ENCODE peak calls at places on chromosome 5, in five cellular contexts. One of them, this sample, is unnamed.
A peak's percentile ranks its signal among the peaks of the same experiment; 100 is the strongest.

GRCh38 chr5:168092786-168093185 is 198.7 kb upstream of the WWC1 start:
- DNase-seq in epithelial cell of proximal tubule: no peak
- DNase-seq in natural killer cell: no peak
- DNase-seq in HFFc6: no peak
- DNase-seq in fibroblast of pulmonary artery: no peak
- DNase-seq in this sample: no peak

GRCh38 chr5:90602681-90603080 is 44.1 kb downstream of the ADGRV1 start:
- DNase-seq in epithelial cell of proximal tubule: no peak
- DNase-seq in fibroblast of pulmonary artery: no peak
- DNase-seq in natural killer cell: no peak
- DNase-seq in HFFc6: no peak
- DNase-seq in this sample: no peak

GRCh38 chr5:149284501-149284900 is 12.8 kb downstream of the AFAP1L1 start:
- DNase-seq in epithelial cell of proximal tubule: no peak
- DNase-seq in natural killer cell: no peak
- DNase-seq in HFFc6: no peak
- DNase-seq in fibroblast of pulmonary artery: peak; percentile 80
- DNase-seq in this sample: no peak

GRCh38 chr5:108548684-108549596 is 167.0 kb upstream of the FBXL17 start:
- DNase-seq in HFFc6: no peak
- DNase-seq in natural killer cell: no peak
- DNase-seq in fibroblast of pulmonary artery: no peak
- DNase-seq in epithelial cell of proximal tubule: no peak
- DNase-seq in this sample: no peak

GRCh38 chr5:7372399-7372798 is 23.5 kb upstream of the ADCY2 start:
- DNase-seq in epithelial cell of proximal tubule: no peak
- DNase-seq in HFFc6: no peak
- DNase-seq in fibroblast of pulmonary artery: no peak
- DNase-seq in natural killer cell: no peak
- DNase-seq in this sample: no peak

GRCh38 chr5:82162568-82162967 is 115.6 kb downstream of the RPS23 start:
- DNase-seq in fibroblast of pulmonary artery: no peak
- DNase-seq in epithelial cell of proximal tubule: no peak
- DNase-seq in HFFc6: no peak
- DNase-seq in natural killer cell: no peak
- DNase-seq in this sample: no peak

GRCh38 chr5:136225796-136226195 is 32.8 kb upstream of the SMIM32 start:
- DNase-seq in fibroblast of pulmonary artery: no peak
- DNase-seq in epithelial cell of proximal tubule: no peak
- DNase-seq in natural killer cell: no peak
- DNase-seq in HFFc6: no peak
- DNase-seq in this sample: no peak

GRCh38 chr5:33527696-33528095 is 86.9 kb downstream of the TARS1 start:
- DNase-seq in fibroblast of pulmonary artery: no peak
- DNase-seq in epithelial cell of proximal tubule: no peak
- DNase-seq in HFFc6: no peak
- DNase-seq in natural killer cell: no peak
- DNase-seq in this sample: no peak

GRCh38 chr5:41427505-41427904 is 82.9 kb downstream of the PLCXD3 start:
- DNase-seq in natural killer cell: no peak
- DNase-seq in fibroblast of pulmonary artery: no peak
- DNase-seq in HFFc6: no peak
- DNase-seq in epithelial cell of proximal tubule: no peak
- DNase-seq in this sample: no peak

GRCh38 chr5:134465856-134466240 is 54.2 kb upstream of the CDKN2AIPNL start:
- DNase-seq in natural killer cell: peak; percentile 49
- DNase-seq in fibroblast of pulmonary artery: peak; percentile 98
- DNase-seq in HFFc6: peak; percentile 83
- DNase-seq in epithelial cell of proximal tubule: no peak
- DNase-seq in this sample: peak; percentile 68
- TF ChIP-seq CTCF in natural killer cell: no peak
- TF ChIP-seq CTCF in fibroblast of pulmonary artery: no peak
- TF ChIP-seq CTCF in HFFc6: no peak
- TF ChIP-seq CTCF in epithelial cell of proximal tubule: no peak
- TF ChIP-seq CTCF in this sample: no peak

DNA sequence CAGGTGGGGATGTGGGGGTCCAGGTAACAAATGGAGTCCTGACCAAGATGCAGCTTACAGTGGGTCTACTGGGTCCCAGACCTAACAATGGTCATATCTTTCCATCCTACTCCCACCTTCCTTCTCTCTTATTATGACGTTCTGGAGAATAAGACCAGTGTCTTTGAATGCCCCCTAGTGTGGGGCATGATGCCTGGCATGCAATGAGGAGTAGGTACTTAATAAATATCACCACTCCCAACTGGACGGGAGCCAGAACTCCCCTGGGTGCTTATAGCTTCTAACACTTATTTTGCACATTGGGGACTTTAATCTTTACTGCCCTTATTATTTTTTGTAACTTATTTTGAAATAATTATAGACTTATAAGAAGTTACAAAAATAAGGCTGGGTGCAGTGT is 98.2 kb downstream of the NDFIP1 start:
- DNase-seq in natural killer cell: no peak
- DNase-seq in epithelial cell of proximal tubule: no peak
- DNase-seq in fibroblast of pulmonary artery: peak; percentile 13
- DNase-seq in HFFc6: no peak
- DNase-seq in this sample: no peak
- TF ChIP-seq CTCF in natural killer cell: no peak
- TF ChIP-seq CTCF in epithelial cell of proximal tubule: peak; percentile 40
- TF ChIP-seq CTCF in fibroblast of pulmonary artery: no peak
- TF ChIP-seq CTCF in HFFc6: peak; percentile 48
- TF ChIP-seq CTCF in this sample: no peak

GRCh38 chr5:38029431-38030065 is 189.7 kb upstream of the GDNF start:
- DNase-seq in HFFc6: no peak
- DNase-seq in epithelial cell of proximal tubule: no peak
- DNase-seq in natural killer cell: no peak
- DNase-seq in fibroblast of pulmonary artery: no peak
- DNase-seq in this sample: no peak

GRCh38 chr5:38022621-38023020 is 182.8 kb upstream of the GDNF start:
- DNase-seq in epithelial cell of proximal tubule: no peak
- DNase-seq in fibroblast of pulmonary artery: no peak
- DNase-seq in natural killer cell: no peak
- DNase-seq in HFFc6: no peak
- DNase-seq in this sample: no peak

GRCh38 chr5:38023353-38023752 is 183.5 kb upstream of the GDNF start:
- DNase-seq in natural killer cell: no peak
- DNase-seq in fibroblast of pulmonary artery: no peak
- DNase-seq in epithelial cell of proximal tubule: no peak
- DNase-seq in HFFc6: no peak
- DNase-seq in this sample: no peak

GRCh38 chr5:38018011-38018410 is 178.2 kb upstream of the GDNF start:
- DNase-seq in HFFc6: no peak
- DNase-seq in epithelial cell of proximal tubule: no peak
- DNase-seq in natural killer cell: no peak
- DNase-seq in fibroblast of pulmonary artery: no peak
- DNase-seq in this sample: no peak

GRCh38 chr5:38023799-38024198 is 184.0 kb upstream of the GDNF start:
- DNase-seq in epithelial cell of proximal tubule: no peak
- DNase-seq in natural killer cell: no peak
- DNase-seq in fibroblast of pulmonary artery: no peak
- DNase-seq in HFFc6: no peak
- DNase-seq in this sample: no peak
- TF ChIP-seq CTCF in epithelial cell of proximal tubule: peak; percentile 17
- TF ChIP-seq CTCF in natural killer cell: no peak
- TF ChIP-seq CTCF in fibroblast of pulmonary artery: no peak
- TF ChIP-seq CTCF in HFFc6: peak; percentile 71
- TF ChIP-seq CTCF in this sample: no peak

DNA sequence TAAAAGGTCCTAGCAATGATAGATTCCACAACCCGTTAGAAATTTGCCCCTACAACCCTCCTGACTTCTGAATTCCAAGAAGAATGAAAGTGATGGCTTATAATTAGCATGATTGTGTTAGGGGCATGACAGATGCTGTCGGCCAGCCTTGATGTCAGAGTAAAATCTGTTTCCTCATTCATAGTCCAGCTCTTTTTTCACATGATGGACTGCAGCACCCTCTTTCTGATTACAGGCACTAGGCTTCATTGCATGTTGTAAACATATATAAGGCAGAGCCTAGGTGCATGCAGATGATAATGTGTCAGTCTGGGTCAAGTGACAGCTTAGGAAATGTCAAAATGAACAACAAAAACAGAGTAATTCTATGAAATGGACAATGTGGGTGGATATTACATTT is 226.8 kb downstream of the PDE4D start:
- DNase-seq in epithelial cell of proximal tubule: no peak
- DNase-seq in fibroblast of pulmonary artery: no peak
- DNase-seq in HFFc6: no peak
- DNase-seq in natural killer cell: no peak
- DNase-seq in this sample: no peak
- TF ChIP-seq CTCF in epithelial cell of proximal tubule: no peak
- TF ChIP-seq CTCF in fibroblast of pulmonary artery: no peak
- TF ChIP-seq CTCF in HFFc6: no peak
- TF ChIP-seq CTCF in natural killer cell: no peak
- TF ChIP-seq CTCF in this sample: no peak

GRCh38 chr5:1919209-1919566 is 36.5 kb upstream of the IRX4 start:
- DNase-seq in epithelial cell of proximal tubule: no peak
- DNase-seq in HFFc6: no peak
- DNase-seq in fibroblast of pulmonary artery: no peak
- DNase-seq in natural killer cell: no peak
- DNase-seq in this sample: no peak
- TF ChIP-seq CTCF in epithelial cell of proximal tubule: no peak
- TF ChIP-seq CTCF in HFFc6: no peak
- TF ChIP-seq CTCF in fibroblast of pulmonary artery: no peak
- TF ChIP-seq CTCF in natural killer cell: no peak
- TF ChIP-seq CTCF in this sample: no peak

GRCh38 chr5:173885481-173886010 is 2.6 kb upstream of the CPEB4 start:
- DNase-seq in fibroblast of pulmonary artery: peak; percentile 38
- DNase-seq in HFFc6: no peak
- DNase-seq in natural killer cell: no peak
- DNase-seq in epithelial cell of proximal tubule: no peak
- DNase-seq in this sample: no peak
- TF ChIP-seq CTCF in fibroblast of pulmonary artery: no peak
- TF ChIP-seq CTCF in HFFc6: no peak
- TF ChIP-seq CTCF in natural killer cell: no peak
- TF ChIP-seq CTCF in epithelial cell of proximal tubule: peak; percentile 1
- TF ChIP-seq CTCF in this sample: no peak

This sample was measured in activated B cell treated with CpG ODN at 0.5 μM for 24 hours.